ENCODE peak calls at places on chromosome 22, in six cellular contexts. One of them, this sample, is unnamed.
A peak's percentile ranks its signal among the peaks of the same experiment; 100 is the strongest.

GRCh38 chr22:39332441-39333064 is 13.1 kb upstream of the RPL3 start:
- DNase-seq in K562: no peak
- DNase-seq in WTC11: no peak
- DNase-seq in GM23338: no peak
- DNase-seq in H1: no peak
- DNase-seq in HepG2: no peak
- DNase-seq in this sample: peak; percentile 36

GRCh38 chr22:32789797-32790620 is 11.5 kb upstream of the TIMP3 start:
- DNase-seq in GM23338: no peak
- DNase-seq in HepG2: peak; percentile 85
- DNase-seq in H1: no peak
- DNase-seq in WTC11: no peak
- DNase-seq in K562: no peak
- DNase-seq in this sample: no peak

GRCh38 chr22:45717787-45718186 is 46.2 kb downstream of the ATXN10 start:
- DNase-seq in K562: no peak
- DNase-seq in HepG2: no peak
- DNase-seq in GM23338: no peak
- DNase-seq in H1: no peak
- DNase-seq in WTC11: no peak
- DNase-seq in this sample: no peak

GRCh38 chr22:19643448-19644313 is 70.6 kb upstream of the SEPTIN5 start:
- DNase-seq in K562: peak; percentile 91
- DNase-seq in GM23338: no peak
- DNase-seq in H1: no peak
- DNase-seq in HepG2: no peak
- DNase-seq in WTC11: no peak
- DNase-seq in this sample: no peak

GRCh38 chr22:28115426-28115825 is 196.4 kb upstream of the PITPNB start:
- DNase-seq in H1: no peak
- DNase-seq in HepG2: no peak
- DNase-seq in WTC11: no peak
- DNase-seq in GM23338: no peak
- DNase-seq in K562: no peak
- DNase-seq in this sample: no peak

GRCh38 chr22:38504731-38505594 is 1.1 kb downstream of the DDX17 start:
- DNase-seq in GM23338: peak; percentile 53
- DNase-seq in K562: peak; percentile 23
- DNase-seq in HepG2: peak; percentile 53
- DNase-seq in H1: no peak
- DNase-seq in WTC11: no peak
- DNase-seq in this sample: no peak

GRCh38 chr22:22348127-22348814 is 103.7 kb downstream of the VPREB1 start:
- DNase-seq in K562: no peak
- DNase-seq in H1: no peak
- DNase-seq in GM23338: peak; percentile 74
- DNase-seq in WTC11: peak; percentile 44
- DNase-seq in HepG2: peak; percentile 45
- DNase-seq in this sample: no peak

GRCh38 chr22:38652858-38653257 is 3.3 kb downstream of the FAM227A start:
- DNase-seq in H1: no peak
- DNase-seq in HepG2: no peak
- DNase-seq in K562: no peak
- DNase-seq in WTC11: no peak
- DNase-seq in GM23338: no peak
- DNase-seq in this sample: no peak

GRCh38 chr22:46053563-46054090 is 76.7 kb upstream of the WNT7B start:
- DNase-seq in HepG2: no peak
- DNase-seq in H1: no peak
- DNase-seq in GM23338: no peak
- DNase-seq in K562: peak; percentile 29
- DNase-seq in WTC11: no peak
- DNase-seq in this sample: no peak

GRCh38 chr22:25970348-25970995 is 198.8 kb upstream of the SEZ6L start:
- DNase-seq in HepG2: no peak
- DNase-seq in K562: no peak
- DNase-seq in H1: peak; percentile 34
- DNase-seq in WTC11: peak; percentile 24
- DNase-seq in GM23338: peak; percentile 73
- DNase-seq in this sample: no peak
- TF ChIP-seq CREB1 in HepG2: no peak
- TF ChIP-seq CREB1 in K562: no peak
- TF ChIP-seq CREB1 in H1: no peak
- TF ChIP-seq CREB1 in WTC11: no peak
- TF ChIP-seq CREB1 in GM23338: no peak
- TF ChIP-seq CREB1 in this sample: no peak

DNA sequence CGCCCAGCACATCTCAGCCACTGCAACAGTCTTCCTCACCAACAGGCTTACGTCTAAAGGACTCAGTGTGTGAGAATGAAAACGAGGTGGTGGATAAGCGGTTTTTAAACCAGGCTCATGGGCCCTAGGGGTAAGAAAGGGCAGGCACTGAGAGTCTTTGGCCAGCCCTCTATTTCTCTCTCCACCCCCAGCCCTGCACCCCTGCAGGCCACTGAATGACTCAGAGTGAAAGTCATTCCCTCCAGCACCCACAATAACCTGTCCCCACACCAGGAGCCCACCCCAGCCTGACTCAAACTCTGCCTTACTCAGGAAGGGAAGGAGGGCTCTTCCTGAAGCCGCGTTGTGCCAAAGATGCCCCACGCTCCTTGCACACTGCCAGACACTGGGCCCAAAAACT is 72.0 kb downstream of the LARGE1 start:
- DNase-seq in HepG2: no peak
- DNase-seq in WTC11: no peak
- DNase-seq in GM23338: peak; percentile 40
- DNase-seq in H1: no peak
- DNase-seq in K562: no peak
- DNase-seq in this sample: no peak
- TF ChIP-seq CREB1 in HepG2: no peak
- TF ChIP-seq CREB1 in WTC11: no peak
- TF ChIP-seq CREB1 in GM23338: no peak
- TF ChIP-seq CREB1 in H1: no peak
- TF ChIP-seq CREB1 in K562: no peak
- TF ChIP-seq CREB1 in this sample: no peak

GRCh38 chr22:49628351-49629023 is 199.2 kb downstream of the BRD1 start:
- DNase-seq in K562: no peak
- DNase-seq in HepG2: no peak
- DNase-seq in H1: no peak
- DNase-seq in WTC11: peak; percentile 7
- DNase-seq in GM23338: no peak
- DNase-seq in this sample: no peak
- TF ChIP-seq CREB1 in K562: no peak
- TF ChIP-seq CREB1 in HepG2: no peak
- TF ChIP-seq CREB1 in H1: no peak
- TF ChIP-seq CREB1 in WTC11: no peak
- TF ChIP-seq CREB1 in GM23338: no peak
- TF ChIP-seq CREB1 in this sample: no peak

GRCh38 chr22:17855891-17856290 is 81.6 kb upstream of the BID start:
- DNase-seq in GM23338: no peak
- DNase-seq in WTC11: no peak
- DNase-seq in HepG2: no peak
- DNase-seq in H1: no peak
- DNase-seq in K562: no peak
- DNase-seq in this sample: no peak

GRCh38 chr22:17858033-17858432 is 83.8 kb upstream of the BID start:
- DNase-seq in HepG2: no peak
- DNase-seq in H1: no peak
- DNase-seq in WTC11: no peak
- DNase-seq in K562: no peak
- DNase-seq in GM23338: no peak
- DNase-seq in this sample: no peak

GRCh38 chr22:17847360-17848078 is 73.2 kb upstream of the BID start:
- DNase-seq in K562: peak; percentile 91
- DNase-seq in H1: no peak
- DNase-seq in WTC11: no peak
- DNase-seq in GM23338: no peak
- DNase-seq in HepG2: no peak
- DNase-seq in this sample: no peak

GRCh38 chr22:17851754-17852153 is 77.5 kb upstream of the BID start:
- DNase-seq in H1: no peak
- DNase-seq in HepG2: no peak
- DNase-seq in WTC11: no peak
- DNase-seq in GM23338: no peak
- DNase-seq in K562: no peak
- DNase-seq in this sample: no peak

DNA sequence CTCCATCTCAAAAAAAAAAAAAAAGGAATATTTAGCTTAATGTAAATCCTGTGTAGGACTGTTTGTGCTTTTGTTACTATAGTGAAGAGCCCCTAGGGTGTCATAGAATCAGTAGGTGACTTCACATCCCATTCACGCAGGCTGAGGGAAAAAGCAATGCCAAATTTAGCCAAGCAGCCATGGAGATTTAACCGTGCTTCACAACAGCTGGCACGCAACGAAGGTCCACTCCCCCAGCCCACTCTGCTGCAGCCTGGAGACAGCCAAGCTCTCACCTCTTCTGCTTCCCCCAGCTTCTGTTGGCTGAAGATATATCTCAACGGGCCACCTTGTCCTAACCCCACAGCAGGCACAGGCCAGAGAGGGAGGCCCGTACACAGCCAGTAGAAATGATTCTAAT is 78.8 kb upstream of the BID start:
- DNase-seq in HepG2: no peak
- DNase-seq in K562: no peak
- DNase-seq in GM23338: no peak
- DNase-seq in WTC11: no peak
- DNase-seq in H1: no peak
- DNase-seq in this sample: no peak
- TF ChIP-seq CREB1 in HepG2: no peak
- TF ChIP-seq CREB1 in K562: no peak
- TF ChIP-seq CREB1 in GM23338: no peak
- TF ChIP-seq CREB1 in WTC11: no peak
- TF ChIP-seq CREB1 in H1: no peak
- TF ChIP-seq CREB1 in this sample: no peak

DNA sequence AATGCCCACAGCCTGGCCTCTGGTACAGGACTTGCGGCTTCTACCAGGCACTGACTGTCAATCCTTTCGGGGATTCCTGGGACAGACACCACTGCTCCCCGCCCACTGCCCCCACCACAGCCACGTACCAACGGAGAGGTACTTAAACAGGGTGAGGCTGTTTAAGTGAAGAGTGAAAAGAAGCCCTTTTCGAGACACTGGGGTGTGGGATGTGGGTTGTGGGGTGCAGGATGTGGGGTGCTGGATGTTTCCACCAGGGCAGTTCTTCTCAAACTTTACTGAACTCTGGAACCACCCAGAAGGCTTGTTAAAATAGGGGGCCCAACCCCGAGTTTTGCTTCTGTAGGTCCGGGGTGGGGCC is 34.2 kb upstream of the PRR5 start:
- DNase-seq in HepG2: no peak
- DNase-seq in K562: no peak
- DNase-seq in WTC11: no peak
- DNase-seq in H1: no peak
- DNase-seq in GM23338: no peak
- DNase-seq in this sample: no peak
- TF ChIP-seq CREB1 in HepG2: no peak
- TF ChIP-seq CREB1 in K562: no peak
- TF ChIP-seq CREB1 in WTC11: no peak
- TF ChIP-seq CREB1 in H1: no peak
- TF ChIP-seq CREB1 in GM23338: no peak
- TF ChIP-seq CREB1 in this sample: no peak

DNA sequence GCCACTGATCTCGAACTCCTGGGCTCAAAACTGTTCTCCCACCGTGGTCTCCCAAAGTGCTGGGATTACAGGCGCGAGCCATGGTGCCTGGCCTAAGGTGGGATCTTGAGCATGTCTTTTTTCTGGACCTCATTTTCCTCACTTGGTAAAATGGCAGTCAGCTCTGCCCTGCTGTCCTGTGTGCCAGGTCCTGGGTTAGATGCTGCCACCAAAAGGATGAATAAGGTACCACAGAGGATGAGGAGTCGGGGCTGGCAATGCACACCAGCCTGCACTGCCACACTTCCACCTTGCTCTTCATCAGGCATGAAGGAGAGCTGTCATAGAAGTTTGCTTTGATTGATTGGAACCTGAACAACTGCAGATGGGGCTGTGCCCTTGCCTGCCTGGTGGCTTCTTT is 32.3 kb downstream of the ACO2 start:
- DNase-seq in K562: no peak
- DNase-seq in WTC11: no peak
- DNase-seq in GM23338: peak; percentile 53
- DNase-seq in H1: no peak
- DNase-seq in HepG2: peak; percentile 23
- DNase-seq in this sample: peak; percentile 27
- TF ChIP-seq CREB1 in K562: no peak
- TF ChIP-seq CREB1 in WTC11: no peak
- TF ChIP-seq CREB1 in GM23338: no peak
- TF ChIP-seq CREB1 in H1: no peak
- TF ChIP-seq CREB1 in HepG2: no peak
- TF ChIP-seq CREB1 in this sample: no peak

GRCh38 chr22:23361676-23362075 is 181.4 kb downstream of the BCR start:
- DNase-seq in GM23338: no peak
- DNase-seq in H1: no peak
- DNase-seq in K562: no peak
- DNase-seq in HepG2: no peak
- DNase-seq in WTC11: no peak
- DNase-seq in this sample: no peak
- TF ChIP-seq CREB1 in GM23338: no peak
- TF ChIP-seq CREB1 in H1: no peak
- TF ChIP-seq CREB1 in K562: no peak
- TF ChIP-seq CREB1 in HepG2: no peak
- TF ChIP-seq CREB1 in WTC11: no peak
- TF ChIP-seq CREB1 in this sample: no peak

GRCh38 chr22:36332623-36333331 is 55.0 kb downstream of the MYH9 start:
- DNase-seq in GM23338: no peak
- DNase-seq in HepG2: no peak
- DNase-seq in H1: no peak
- DNase-seq in K562: no peak
- DNase-seq in WTC11: peak; percentile 44
- DNase-seq in this sample: peak; percentile 59
- TF ChIP-seq CREB1 in GM23338: no peak
- TF ChIP-seq CREB1 in HepG2: no peak
- TF ChIP-seq CREB1 in H1: no peak
- TF ChIP-seq CREB1 in K562: no peak
- TF ChIP-seq CREB1 in WTC11: no peak
- TF ChIP-seq CREB1 in this sample: no peak

This sample was measured in GM12878.